ENCODE peak calls at places on chromosome 6, in four cellular contexts. U is transverse colon, Y is tibial artery, J is GM12878. T is an unnamed sample.

GRCh38 chr6:90288404-90288803 is 8.2 kb downstream of the BACH2 start:
- DNase-seq in U (no peak), Y (no peak), J (no peak), T (no peak)

GRCh38 chr6:84524636-84525035 is 239.8 kb downstream of the TBX18 start:
- DNase-seq in U (no peak), Y (no peak), J (no peak), T (no peak)

GRCh38 chr6:68738039-68738438 is 103.0 kb downstream of the ADGRB3 start:
- DNase-seq in U (no peak), Y (no peak), J (no peak), T (no peak)

GRCh38 chr6:137512768-137513605 is 18.8 kb upstream of the OLIG3 start:
- DNase-seq in U (no peak), Y (no peak), J (no peak), T (no peak)

GRCh38 chr6:37479266-37479854 is 20.3 kb downstream of the CCDC167 start:
- DNase-seq in U (no peak), Y (peak), J (no peak), T (no peak)

GRCh38 chr6:89048985-89049384 is 31.6 kb upstream of the PNRC1 start:
- DNase-seq in U (no peak), Y (no peak), J (no peak), T (no peak)

GRCh38 chr6:139416146-139416545 is 41.7 kb upstream of the CITED2 start:
- DNase-seq in U (no peak), Y (no peak), J (no peak), T (no peak)

GRCh38 chr6:143150291-143150690 is 89.6 kb downstream of the AIG1 start:
- DNase-seq in U (no peak), Y (no peak), J (no peak), T (no peak)

GRCh38 chr6:151027936-151028838 is 162.7 kb downstream of the MTHFD1L start:
- DNase-seq in U (no peak), Y (no peak), J (no peak), T (no peak)

GRCh38 chr6:158036261-158036660 is 54.6 kb downstream of the SYNJ2 start:
- DNase-seq in U (no peak), Y (no peak), J (no peak), T (no peak)

GRCh38 chr6:134551245-134551960 is 233.5 kb upstream of the SGK1 start:
- DNase-seq in U (no peak), Y (no peak), J (no peak), T (no peak)

GRCh38 chr6:5205035-5205469 is 55.7 kb downstream of the LYRM4 start:
- DNase-seq in U (no peak), Y (no peak), J (no peak), T (no peak)

GRCh38 chr6:47413752-47414516 is 63.7 kb upstream of the CD2AP start:
- DNase-seq in U (no peak), Y (no peak), J (peak), T (no peak)

GRCh38 chr6:21350917-21351316 is 242.6 kb upstream of the SOX4 start:
- DNase-seq in U (no peak), Y (no peak), J (no peak), T (no peak)

GRCh38 chr6:144083172-144083571 is 12.2 kb downstream of the SF3B5 start:
- DNase-seq in U (no peak), Y (no peak), J (no peak), T (no peak)

GRCh38 chr6:169169941-169170582 is 83.6 kb downstream of the THBS2 start:
- DNase-seq in U (no peak), Y (peak), J (no peak), T (peak)

GRCh38 chr6:35817515-35817914 is 12.4 kb downstream of the LHFPL5 start:
- DNase-seq in U (no peak), Y (no peak), J (no peak), T (no peak)

GRCh38 chr6:69756357-69756756 is 40.5 kb downstream of the LMBRD1 start:
- DNase-seq in U (no peak), Y (no peak), J (no peak), T (no peak)

GRCh38 chr6:1442929-1443328 is 53.6 kb downstream of the FOXF2 start:
- DNase-seq in U (no peak), Y (no peak), J (no peak), T (no peak)

GRCh38 chr6:75815756-75816155 is 66.7 kb downstream of the MYO6 start:
- DNase-seq in U (no peak), Y (no peak), J (no peak), T (no peak)

GRCh38 chr6:82877213-82878195 is 188.1 kb downstream of the UBE3D start:
- DNase-seq in U (no peak), Y (no peak), J (no peak), T (no peak)

GRCh38 chr6:129141499-129141898 is 258.6 kb downstream of the LAMA2 start:
- DNase-seq in U (no peak), Y (no peak), J (no peak), T (no peak)

GRCh38 chr6:107075951-107076381 is 39.3 kb downstream of the BEND3 start:
- DNase-seq in U (no peak), Y (no peak), J (no peak), T (no peak)

GRCh38 chr6:4719491-4719890 is 56.7 kb upstream of the CDYL start:
- DNase-seq in U (no peak), Y (no peak), J (no peak), T (no peak)

GRCh38 chr6:161228911-161229591 is 44.8 kb downstream of the AGPAT4 start:
- DNase-seq in U (no peak), Y (no peak), J (no peak), T (no peak)

GRCh38 chr6:139920027-139920851 is 545.8 kb upstream of the CITED2 start:
- DNase-seq in U (no peak), Y (no peak), J (no peak), T (no peak)

GRCh38 chr6:5580736-5581568 is 319.6 kb downstream of the FARS2 start:
- DNase-seq in U (no peak), Y (no peak), J (no peak), T (no peak)

GRCh38 chr6:51411726-51412125 is 593.1 kb downstream of the TFAP2B start:
- DNase-seq in U (no peak), Y (no peak), J (no peak), T (no peak)

GRCh38 chr6:47300417-47300816 is 9.3 kb downstream of the TNFRSF21 start:
- DNase-seq in U (no peak), Y (no peak), J (no peak), T (no peak)

GRCh38 chr6:25315194-25315593 is 36.0 kb downstream of the CARMIL1 start:
- DNase-seq in U (no peak), Y (no peak), J (no peak), T (no peak)

GRCh38 chr6:25314776-25315175 is 35.6 kb downstream of the CARMIL1 start:
- DNase-seq in U (no peak), Y (no peak), J (no peak), T (no peak)

GRCh38 chr6:25311251-25311910 is 32.2 kb downstream of the CARMIL1 start:
- DNase-seq in U (no peak), Y (no peak), J (no peak), T (no peak)

GRCh38 chr6:25312034-25312620 is 33.0 kb downstream of the CARMIL1 start:
- DNase-seq in U (no peak), Y (no peak), J (no peak), T (no peak)

GRCh38 chr6:25312703-25313102 is 33.5 kb downstream of the CARMIL1 start:
- DNase-seq in U (no peak), Y (no peak), J (no peak), T (no peak)
- TF ChIP-seq CTCF in U (no peak), Y (no peak), J (no peak), T (no peak)

GRCh38 chr6:42268016-42268834 is 50.6 kb upstream of the MRPS10 start:
- DNase-seq in U (no peak), Y (no peak), J (no peak), T (no peak)

GRCh38 chr6:42271834-42272805 is 54.5 kb upstream of the MRPS10 start:
- DNase-seq in U (no peak), Y (no peak), J (no peak), T (no peak)

GRCh38 chr6:42269974-42270510 is 52.4 kb upstream of the MRPS10 start:
- DNase-seq in U (no peak), Y (no peak), J (peak), T (no peak)

GRCh38 chr6:42268835-42269204 is 51.2 kb upstream of the MRPS10 start:
- DNase-seq in U (no peak), Y (no peak), J (no peak), T (no peak)

DNA sequence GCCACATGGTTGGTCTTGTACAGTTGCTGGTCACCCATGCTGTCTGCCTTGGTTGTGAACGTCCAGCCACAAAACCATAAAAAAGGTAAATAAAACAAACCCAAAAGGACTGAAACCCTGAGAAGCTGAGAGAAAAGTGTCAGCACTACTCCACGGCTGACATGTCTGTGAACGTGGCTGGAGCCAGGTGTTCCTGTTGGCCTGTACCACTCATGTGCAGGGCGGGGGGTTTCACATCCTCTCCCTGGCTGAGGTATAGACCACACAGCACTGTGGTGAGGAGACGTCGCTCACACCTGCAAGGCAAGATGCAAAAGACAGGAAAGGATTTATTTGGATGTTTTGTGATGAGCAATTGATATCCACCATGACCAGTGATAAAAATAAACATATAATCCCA is 51.9 kb upstream of the MRPS10 start:
- DNase-seq in U (peak), Y (no peak), J (peak), T (no peak)
- TF ChIP-seq CTCF in U (no peak), Y (no peak), J (no peak), T (no peak)

GRCh38 chr6:154448448-154449096 is 61.9 kb downstream of the CNKSR3 start:
- DNase-seq in U (peak), Y (no peak), J (no peak), T (no peak)
- TF ChIP-seq CTCF in U (no peak), Y (peak), J (no peak), T (no peak)

DNA sequence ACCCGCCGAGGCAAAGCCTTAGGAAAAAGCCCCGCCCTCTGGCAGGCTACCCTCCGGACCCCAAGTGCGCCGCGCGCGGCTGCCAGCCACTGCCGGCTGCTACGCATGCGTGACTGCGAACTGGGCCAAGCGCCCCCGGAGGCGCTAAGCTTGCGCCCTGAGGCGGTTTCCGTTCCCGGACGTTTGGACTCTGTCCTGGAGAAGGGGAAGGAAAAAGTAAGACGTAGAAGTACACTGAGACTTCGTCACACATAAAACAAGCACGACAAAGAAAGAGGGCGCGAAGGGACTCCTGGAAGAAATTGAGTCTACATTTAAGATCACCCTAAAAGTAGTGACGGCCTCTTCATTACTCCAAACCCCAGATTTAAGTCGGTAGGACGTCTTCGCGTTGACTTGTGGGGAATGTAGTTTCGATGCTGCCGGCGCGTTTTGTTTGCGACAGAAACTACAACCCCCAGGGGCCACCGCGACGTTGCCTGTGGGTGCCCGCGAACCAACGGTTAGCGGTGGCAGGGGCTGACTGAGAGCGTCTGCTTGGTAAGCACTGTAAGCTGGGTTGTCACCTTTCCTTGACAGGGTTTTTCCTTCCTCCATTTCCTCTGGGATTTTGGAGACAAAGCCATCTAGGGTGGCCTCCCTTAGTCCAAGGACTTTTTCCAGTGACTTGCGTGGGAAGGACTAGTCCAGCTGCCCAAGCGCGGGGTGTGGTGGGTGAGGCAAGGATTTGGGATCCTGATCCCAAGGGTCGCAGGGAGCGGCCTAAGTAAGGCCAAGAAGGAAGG is at the start of gene CEP57L1:
- DNase-seq in U (peak), Y (peak), J (peak), T (peak)
- TF ChIP-seq CTCF in U (peak), Y (peak), J (peak), T (no peak)

T was measured in osteocyte.